ENCODE peak calls at places on chromosomes 4 and X, in five cellular contexts. C, K, W, Y and G are unnamed samples.

GRCh38 chr4:94562285-94562684 is 110.5 kb downstream of the PDLIM5 start:
- DNase-seq in C (no peak), K (no peak), W (no peak), Y (no peak), G (no peak)

GRCh38 chrX:88883205-88883604 is 136.2 kb downstream of the CPXCR1 start:
- DNase-seq in C (no peak), K (no peak), W (no peak), Y (no peak), G (no peak)

GRCh38 chrX:53479295-53479694 is 45.1 kb upstream of the HSD17B10 start:
- DNase-seq in C (no peak), K (no peak), W (no peak), Y (peak), G (no peak)

GRCh38 chr4:142416711-142417275 is 429.3 kb downstream of the INPP4B start:
- DNase-seq in C (peak), K (peak), W (no peak), Y (no peak), G (no peak)

GRCh38 chrX:128622296-128622695 is 570.1 kb upstream of the ACTRT1 start:
- DNase-seq in C (no peak), K (no peak), W (no peak), Y (peak), G (no peak)

GRCh38 chrX:14347523-14347922 is 181.8 kb upstream of the GLRA2 start:
- DNase-seq in C (no peak), K (no peak), W (no peak), Y (no peak), G (no peak)

GRCh38 chr4:22338806-22339205 is 177.1 kb downstream of the ADGRA3 start:
- DNase-seq in C (no peak), K (no peak), W (no peak), Y (no peak), G (no peak)

GRCh38 chrX:9171841-9172240 is 137.9 kb upstream of the FAM9B start:
- DNase-seq in C (peak), K (no peak), W (no peak), Y (no peak), G (peak)

GRCh38 chrX:49053223-49054072 is 5.4 kb upstream of the CCDC120 start:
- DNase-seq in C (peak), K (peak), W (peak), Y (peak), G (no peak)

GRCh38 chr4:135434936-135435335 is 1233.3 kb upstream of the PABPC4L start:
- DNase-seq in C (peak), K (no peak), W (no peak), Y (no peak), G (no peak)

GRCh38 chr4:84673475-84674230 is 90.7 kb downstream of the CDS1 start:
- DNase-seq in C (peak), K (no peak), W (no peak), Y (no peak), G (peak)

GRCh38 chr4:48651869-48652447 is 128.1 kb downstream of the FRYL start:
- DNase-seq in C (peak), K (no peak), W (no peak), Y (no peak), G (no peak)

GRCh38 chr4:158949094-158949493 is 153.8 kb upstream of the RAPGEF2 start:
- DNase-seq in C (peak), K (no peak), W (no peak), Y (no peak), G (peak)

GRCh38 chr4:73844352-73844751 is 7.9 kb downstream of the CXCL6 start:
- DNase-seq in C (peak), K (no peak), W (no peak), Y (no peak), G (peak)

GRCh38 chr4:2333916-2334644 is 72.2 kb upstream of the MXD4 start:
- DNase-seq in C (no peak), K (no peak), W (no peak), Y (no peak), G (no peak)

GRCh38 chrX:110665636-110666035 is 130.0 kb downstream of the CHRDL1 start:
- DNase-seq in C (peak), K (no peak), W (no peak), Y (peak), G (no peak)

GRCh38 chr4:103892616-103893015 is 172.8 kb upstream of the TACR3 start:
- DNase-seq in C (peak), K (no peak), W (no peak), Y (no peak), G (no peak)

GRCh38 chrX:40058719-40059118 is 39.0 kb downstream of the BCOR start:
- DNase-seq in C (no peak), K (no peak), W (no peak), Y (peak), G (no peak)

GRCh38 chrX:37684426-37684825 is 1.2 kb upstream of the XK start:
- DNase-seq in C (no peak), K (no peak), W (no peak), Y (no peak), G (no peak)

GRCh38 chr4:8039290-8039689 is 99.6 kb upstream of the AFAP1 start:
- DNase-seq in C (no peak), K (no peak), W (no peak), Y (peak), G (no peak)

GRCh38 chr4:37938208-37938607 is 22.0 kb upstream of the PTTG2 start:
- DNase-seq in C (no peak), K (no peak), W (no peak), Y (no peak), G (no peak)

GRCh38 chrX:107736781-107737531 is 38.6 kb downstream of the TSC22D3 start:
- DNase-seq in C (no peak), K (no peak), W (no peak), Y (peak), G (no peak)

GRCh38 chr4:46886711-46887110 is 22.3 kb downstream of the COX7B2 start:
- DNase-seq in C (peak), K (no peak), W (no peak), Y (peak), G (peak)